ENCODE peak calls at places on chromosomes 2 and 18, in eight cellular contexts. One of them, this sample, is unnamed. For H3K36me3, the result is how much of the 10 kb centered on the place peaks cover.

GRCh38 chr2:10544252-10544651 is 96.1 kb upstream of the ODC1 start:
- DNase-seq in right lobe of liver: no peak
- DNase-seq in kidney epithelial cell: no peak
- DNase-seq in neuronal stem cell: no peak
- DNase-seq in BE2C: no peak
- DNase-seq in upper lobe of right lung: peak
- DNase-seq in bronchial epithelial cell: no peak
- DNase-seq in tibial nerve: no peak
- DNase-seq in this sample: no peak

GRCh38 chr18:44079602-44080001 is 601.1 kb upstream of the SETBP1 start:
- DNase-seq in right lobe of liver: no peak
- DNase-seq in kidney epithelial cell: peak
- DNase-seq in neuronal stem cell: no peak
- DNase-seq in BE2C: no peak
- DNase-seq in upper lobe of right lung: no peak
- DNase-seq in bronchial epithelial cell: peak
- DNase-seq in tibial nerve: no peak
- DNase-seq in this sample: no peak

GRCh38 chr2:2165135-2165534 is 165.9 kb downstream of the MYT1L start:
- DNase-seq in right lobe of liver: no peak
- DNase-seq in kidney epithelial cell: no peak
- DNase-seq in neuronal stem cell: no peak
- DNase-seq in BE2C: no peak
- DNase-seq in upper lobe of right lung: no peak
- DNase-seq in bronchial epithelial cell: no peak
- DNase-seq in tibial nerve: no peak
- DNase-seq in this sample: no peak

GRCh38 chr2:112482309-112483046 is 522 bp downstream of the TTL start:
- DNase-seq in right lobe of liver: peak
- DNase-seq in kidney epithelial cell: no peak
- DNase-seq in neuronal stem cell: peak
- DNase-seq in BE2C: peak
- DNase-seq in upper lobe of right lung: peak
- DNase-seq in bronchial epithelial cell: peak
- DNase-seq in tibial nerve: no peak
- DNase-seq in this sample: no peak

GRCh38 chr2:66428986-66429612 is 5.8 kb upstream of the MEIS1 start:
- DNase-seq in right lobe of liver: no peak
- DNase-seq in kidney epithelial cell: no peak
- DNase-seq in neuronal stem cell: no peak
- DNase-seq in BE2C: no peak
- DNase-seq in upper lobe of right lung: no peak
- DNase-seq in bronchial epithelial cell: peak
- DNase-seq in tibial nerve: no peak
- DNase-seq in this sample: no peak

GRCh38 chr18:22434973-22435608 is 17.4 kb upstream of the CTAGE1 start:
- DNase-seq in right lobe of liver: no peak
- DNase-seq in kidney epithelial cell: peak
- DNase-seq in neuronal stem cell: no peak
- DNase-seq in BE2C: no peak
- DNase-seq in upper lobe of right lung: no peak
- DNase-seq in bronchial epithelial cell: peak
- DNase-seq in tibial nerve: no peak
- DNase-seq in this sample: no peak

GRCh38 chr2:207681431-207681830 is 30.0 kb upstream of the CCNYL1 start:
- DNase-seq in right lobe of liver: no peak
- DNase-seq in kidney epithelial cell: no peak
- DNase-seq in neuronal stem cell: no peak
- DNase-seq in BE2C: no peak
- DNase-seq in upper lobe of right lung: no peak
- DNase-seq in bronchial epithelial cell: no peak
- DNase-seq in tibial nerve: no peak
- DNase-seq in this sample: no peak

GRCh38 chr18:26574958-26575864 is 26.9 kb upstream of the KCTD1 start:
- DNase-seq in right lobe of liver: peak
- DNase-seq in kidney epithelial cell: no peak
- DNase-seq in neuronal stem cell: peak
- DNase-seq in BE2C: peak
- DNase-seq in upper lobe of right lung: peak
- DNase-seq in bronchial epithelial cell: peak
- DNase-seq in tibial nerve: peak
- DNase-seq in this sample: no peak

GRCh38 chr2:235330775-235331438 is 162.9 kb upstream of the AGAP1 start:
- DNase-seq in right lobe of liver: no peak
- DNase-seq in kidney epithelial cell: no peak
- DNase-seq in neuronal stem cell: no peak
- DNase-seq in BE2C: no peak
- DNase-seq in upper lobe of right lung: no peak
- DNase-seq in bronchial epithelial cell: peak
- DNase-seq in tibial nerve: no peak
- DNase-seq in this sample: no peak

GRCh38 chr2:100399714-100400113 is 17.8 kb downstream of the CHST10 start:
- DNase-seq in right lobe of liver: no peak
- DNase-seq in kidney epithelial cell: no peak
- DNase-seq in neuronal stem cell: no peak
- DNase-seq in BE2C: no peak
- DNase-seq in upper lobe of right lung: no peak
- DNase-seq in bronchial epithelial cell: no peak
- DNase-seq in tibial nerve: no peak
- DNase-seq in this sample: no peak

GRCh38 chr18:80176334-80177080 is 67.4 kb downstream of the ADNP2 start:
- DNase-seq in right lobe of liver: no peak
- DNase-seq in kidney epithelial cell: no peak
- DNase-seq in neuronal stem cell: no peak
- DNase-seq in BE2C: no peak
- DNase-seq in upper lobe of right lung: peak
- DNase-seq in bronchial epithelial cell: no peak
- DNase-seq in tibial nerve: no peak
- DNase-seq in this sample: no peak

GRCh38 chr18:11327656-11328055 is 178.3 kb upstream of the PIEZO2 start:
- DNase-seq in right lobe of liver: no peak
- DNase-seq in kidney epithelial cell: no peak
- DNase-seq in neuronal stem cell: no peak
- DNase-seq in BE2C: no peak
- DNase-seq in upper lobe of right lung: no peak
- DNase-seq in bronchial epithelial cell: no peak
- DNase-seq in tibial nerve: no peak
- DNase-seq in this sample: peak

GRCh38 chr2:33090553-33091134 is 143.9 kb downstream of the LTBP1 start:
- DNase-seq in right lobe of liver: no peak
- DNase-seq in kidney epithelial cell: no peak
- DNase-seq in neuronal stem cell: no peak
- DNase-seq in BE2C: no peak
- DNase-seq in upper lobe of right lung: no peak
- DNase-seq in bronchial epithelial cell: no peak
- DNase-seq in tibial nerve: no peak
- DNase-seq in this sample: no peak

GRCh38 chr2:122886479-122887130 is 1131.2 kb downstream of the TSN start:
- DNase-seq in right lobe of liver: no peak
- DNase-seq in kidney epithelial cell: no peak
- DNase-seq in neuronal stem cell: no peak
- DNase-seq in BE2C: no peak
- DNase-seq in upper lobe of right lung: no peak
- DNase-seq in bronchial epithelial cell: no peak
- DNase-seq in tibial nerve: no peak
- DNase-seq in this sample: no peak

GRCh38 chr2:43226955-43227829 is 786 bp upstream of the ZFP36L2 start:
- DNase-seq in right lobe of liver: peak
- DNase-seq in kidney epithelial cell: no peak
- DNase-seq in neuronal stem cell: peak
- DNase-seq in BE2C: peak
- DNase-seq in upper lobe of right lung: peak
- DNase-seq in bronchial epithelial cell: peak
- DNase-seq in tibial nerve: peak
- DNase-seq in this sample: peak

GRCh38 chr2:191202881-191203397 is 42.3 kb upstream of the MYO1B start:
- DNase-seq in right lobe of liver: no peak
- DNase-seq in kidney epithelial cell: no peak
- DNase-seq in neuronal stem cell: no peak
- DNase-seq in BE2C: no peak
- DNase-seq in upper lobe of right lung: no peak
- DNase-seq in bronchial epithelial cell: peak
- DNase-seq in tibial nerve: no peak
- DNase-seq in this sample: no peak

GRCh38 chr2:36357506-36358316 is 2.1 kb downstream of the CRIM1 start:
- DNase-seq in right lobe of liver: no peak
- DNase-seq in kidney epithelial cell: peak
- DNase-seq in neuronal stem cell: no peak
- DNase-seq in BE2C: no peak
- DNase-seq in upper lobe of right lung: no peak
- DNase-seq in bronchial epithelial cell: peak
- DNase-seq in tibial nerve: no peak
- DNase-seq in this sample: no peak

GRCh38 chr2:120546077-120546864 is 189.4 kb upstream of the GLI2 start:
- DNase-seq in right lobe of liver: peak
- DNase-seq in kidney epithelial cell: peak
- DNase-seq in neuronal stem cell: no peak
- DNase-seq in BE2C: no peak
- DNase-seq in upper lobe of right lung: no peak
- DNase-seq in bronchial epithelial cell: peak
- DNase-seq in tibial nerve: peak
- DNase-seq in this sample: peak

GRCh38 chr2:164785447-164785846 is 56.2 kb downstream of the COBLL1 start:
- DNase-seq in right lobe of liver: no peak
- DNase-seq in kidney epithelial cell: no peak
- DNase-seq in neuronal stem cell: no peak
- DNase-seq in BE2C: no peak
- DNase-seq in upper lobe of right lung: no peak
- DNase-seq in bronchial epithelial cell: peak
- DNase-seq in tibial nerve: no peak
- DNase-seq in this sample: no peak

GRCh38 chr2:108128226-108128786 is 111.5 kb upstream of the SULT1C3 start:
- DNase-seq in right lobe of liver: no peak
- DNase-seq in kidney epithelial cell: no peak
- DNase-seq in neuronal stem cell: no peak
- DNase-seq in BE2C: no peak
- DNase-seq in upper lobe of right lung: no peak
- DNase-seq in bronchial epithelial cell: no peak
- DNase-seq in tibial nerve: no peak
- DNase-seq in this sample: no peak

GRCh38 chr2:649461-650342 is 27.5 kb downstream of the TMEM18 start:
- DNase-seq in right lobe of liver: no peak
- DNase-seq in kidney epithelial cell: no peak
- DNase-seq in neuronal stem cell: no peak
- DNase-seq in BE2C: no peak
- DNase-seq in upper lobe of right lung: no peak
- DNase-seq in bronchial epithelial cell: no peak
- DNase-seq in tibial nerve: no peak
- DNase-seq in this sample: no peak

GRCh38 chr2:64838817-64839216 is 150.4 kb upstream of the SLC1A4 start:
- DNase-seq in right lobe of liver: no peak
- DNase-seq in kidney epithelial cell: peak
- DNase-seq in neuronal stem cell: no peak
- DNase-seq in BE2C: no peak
- DNase-seq in upper lobe of right lung: peak
- DNase-seq in bronchial epithelial cell: peak
- DNase-seq in tibial nerve: no peak
- DNase-seq in this sample: peak

GRCh38 chr2:205646680-205647079 is 35.6 kb upstream of the NRP2 start:
- DNase-seq in right lobe of liver: no peak
- DNase-seq in kidney epithelial cell: no peak
- DNase-seq in neuronal stem cell: no peak
- DNase-seq in BE2C: no peak
- DNase-seq in upper lobe of right lung: no peak
- DNase-seq in bronchial epithelial cell: no peak
- DNase-seq in tibial nerve: no peak
- DNase-seq in this sample: no peak

DNA sequence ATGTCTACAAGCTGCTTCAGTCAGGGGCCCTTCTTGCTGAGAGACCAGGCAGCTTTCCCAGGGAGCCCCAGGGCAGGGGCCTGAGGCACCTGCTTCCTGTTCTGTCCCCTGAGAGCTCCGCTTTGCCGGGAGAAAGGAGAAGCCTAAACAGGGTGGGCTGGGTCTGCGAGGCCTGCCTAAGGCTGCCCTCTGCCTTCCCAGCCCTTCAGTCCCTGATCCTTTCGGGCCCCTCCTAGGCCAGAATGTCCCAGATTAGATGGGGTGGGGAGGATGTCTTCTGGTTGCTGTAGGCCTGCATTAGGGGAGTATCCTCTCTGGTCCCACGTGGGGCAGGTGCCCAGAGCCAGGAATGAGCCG is 72.4 kb downstream of the TGOLN2 start:
- DNase-seq in right lobe of liver: no peak
- DNase-seq in kidney epithelial cell: no peak
- DNase-seq in neuronal stem cell: no peak
- DNase-seq in BE2C: peak
- DNase-seq in upper lobe of right lung: no peak
- DNase-seq in bronchial epithelial cell: no peak
- DNase-seq in tibial nerve: no peak
- DNase-seq in this sample: no peak
- H3K4me3 ChIP-seq in right lobe of liver: no peak
- H3K4me3 ChIP-seq in kidney epithelial cell: no peak
- H3K4me3 ChIP-seq in neuronal stem cell: no peak
- H3K4me3 ChIP-seq in BE2C: no peak
- H3K4me3 ChIP-seq in upper lobe of right lung: no peak
- H3K4me3 ChIP-seq in bronchial epithelial cell: no peak
- H3K4me3 ChIP-seq in tibial nerve: no peak
- H3K4me3 ChIP-seq in this sample: peak

GRCh38 chr2:27671235-27671634 is 7.5 kb downstream of the SLC4A1AP start:
- DNase-seq in right lobe of liver: no peak
- DNase-seq in kidney epithelial cell: no peak
- DNase-seq in neuronal stem cell: no peak
- DNase-seq in BE2C: no peak
- DNase-seq in upper lobe of right lung: no peak
- DNase-seq in bronchial epithelial cell: no peak
- DNase-seq in tibial nerve: no peak
- DNase-seq in this sample: no peak
- H3K36me3 ChIP-seq in right lobe of liver: under half
- H3K36me3 ChIP-seq in kidney epithelial cell: under half
- H3K36me3 ChIP-seq in neuronal stem cell: under half
- H3K36me3 ChIP-seq in BE2C: under half
- H3K36me3 ChIP-seq in upper lobe of right lung: half or more
- H3K36me3 ChIP-seq in bronchial epithelial cell: under half
- H3K36me3 ChIP-seq in tibial nerve: under half
- H3K36me3 ChIP-seq in this sample: under half

DNA sequence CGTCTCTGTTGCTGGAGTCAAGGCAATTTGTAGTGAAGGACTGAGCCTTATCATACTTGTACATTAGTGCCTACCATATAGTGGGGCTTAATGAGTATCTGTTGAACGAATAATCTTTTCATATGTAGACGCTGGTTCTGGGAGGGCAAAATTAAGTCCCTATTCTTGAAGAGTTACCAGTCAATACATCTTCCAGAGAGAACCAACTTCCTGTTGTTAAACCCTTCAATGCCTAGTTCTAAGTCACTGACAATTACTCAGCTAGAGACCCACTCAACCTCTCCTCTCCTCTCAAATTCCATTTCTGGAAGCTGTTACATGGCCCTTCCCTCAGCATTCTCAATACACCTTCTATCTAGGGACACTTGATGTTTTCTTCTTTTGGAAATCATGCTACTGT is 1.1 kb upstream of the MOB4 start:
- DNase-seq in right lobe of liver: no peak
- DNase-seq in kidney epithelial cell: no peak
- DNase-seq in neuronal stem cell: no peak
- DNase-seq in BE2C: no peak
- DNase-seq in upper lobe of right lung: no peak
- DNase-seq in bronchial epithelial cell: peak
- DNase-seq in tibial nerve: no peak
- DNase-seq in this sample: no peak
- H3K4me3 ChIP-seq in right lobe of liver: no peak
- H3K4me3 ChIP-seq in kidney epithelial cell: peak
- H3K4me3 ChIP-seq in neuronal stem cell: no peak
- H3K4me3 ChIP-seq in BE2C: peak
- H3K4me3 ChIP-seq in upper lobe of right lung: peak
- H3K4me3 ChIP-seq in bronchial epithelial cell: no peak
- H3K4me3 ChIP-seq in tibial nerve: no peak
- H3K4me3 ChIP-seq in this sample: peak

GRCh38 chr2:222568866-222569265 is 87.0 kb downstream of the FARSB start:
- DNase-seq in right lobe of liver: no peak
- DNase-seq in kidney epithelial cell: no peak
- DNase-seq in neuronal stem cell: no peak
- DNase-seq in BE2C: no peak
- DNase-seq in upper lobe of right lung: no peak
- DNase-seq in bronchial epithelial cell: peak
- DNase-seq in tibial nerve: peak
- DNase-seq in this sample: no peak
- H3K36me3 ChIP-seq in right lobe of liver: under half
- H3K36me3 ChIP-seq in kidney epithelial cell: under half
- H3K36me3 ChIP-seq in neuronal stem cell: under half
- H3K36me3 ChIP-seq in BE2C: under half
- H3K36me3 ChIP-seq in upper lobe of right lung: under half
- H3K36me3 ChIP-seq in bronchial epithelial cell: under half
- H3K36me3 ChIP-seq in tibial nerve: under half
- H3K36me3 ChIP-seq in this sample: under half